ENCODE peak calls at places on chromosome 22, in eight cellular contexts. C is frontal cortex; Y is neural crest cell; K is kidney tubule cell; Q is stimulated activated CD8-positive, alpha-beta memory T cell treated with anti-CD3 and anti-CD28 coated beads, Interleukin-15, amount 100 ng/mL, for 1 hour; P is lung microvascular endothelial cell; L is colonic mucosa; W is ecto neural progenitor cell. X is an unnamed sample.

GRCh38 chr22:30279389-30279788 is 9.9 kb downstream of the CASTOR1 start:
- DNase-seq in C (no peak), Y (no peak), K (no peak), Q (no peak), P (no peak), L (no peak), W (no peak), X (no peak)

GRCh38 chr22:41094036-41094435 is 1.6 kb downstream of the EP300 start:
- DNase-seq in C (no peak), Y (no peak), K (peak), Q (no peak), P (peak), L (peak), W (no peak), X (peak)

GRCh38 chr22:47213571-47214230 is 451.3 kb downstream of the TBC1D22A start:
- DNase-seq in C (no peak), Y (no peak), K (peak), Q (peak), P (peak), L (peak), W (peak), X (peak)

GRCh38 chr22:19287076-19287724 is 4.3 kb downstream of the CLTCL1 start:
- DNase-seq in C (no peak), Y (no peak), K (peak), Q (no peak), P (no peak), L (no peak), W (no peak), X (no peak)

GRCh38 chr22:29152045-29152380 is 53.7 kb upstream of the EMID1 start:
- DNase-seq in C (no peak), Y (no peak), K (no peak), Q (no peak), P (no peak), L (no peak), W (no peak), X (no peak)

GRCh38 chr22:44455151-44455962 is 42.7 kb downstream of the RTL6 start:
- DNase-seq in C (no peak), Y (no peak), K (no peak), Q (no peak), P (no peak), L (peak), W (no peak), X (peak)

GRCh38 chr22:48505891-48506290 is 1321.8 kb downstream of the BRD1 start:
- DNase-seq in C (no peak), Y (no peak), K (no peak), Q (no peak), P (no peak), L (no peak), W (no peak), X (no peak)

GRCh38 chr22:25979968-25980367 is 189.3 kb upstream of the SEZ6L start:
- DNase-seq in C (no peak), Y (no peak), K (no peak), Q (no peak), P (no peak), L (no peak), W (no peak), X (no peak)

GRCh38 chr22:37254206-37254866 is 10.3 kb upstream of the RAC2 start:
- DNase-seq in C (no peak), Y (no peak), K (peak), Q (no peak), P (peak), L (no peak), W (no peak), X (no peak)

GRCh38 chr22:43293661-43294392 is 49.3 kb downstream of the SCUBE1 start:
- DNase-seq in C (no peak), Y (no peak), K (peak), Q (no peak), P (peak), L (peak), W (no peak), X (no peak)

GRCh38 chr22:28674121-28674563 is 5.5 kb downstream of the TTC28 start:
- DNase-seq in C (no peak), Y (no peak), K (peak), Q (no peak), P (peak), L (no peak), W (no peak), X (no peak)

GRCh38 chr22:43707650-43708049 is 104.5 kb downstream of the EFCAB6 start:
- DNase-seq in C (no peak), Y (no peak), K (peak), Q (no peak), P (no peak), L (no peak), W (no peak), X (no peak)

GRCh38 chr22:37417737-37418348 is 9.4 kb downstream of the ELFN2 start:
- DNase-seq in C (no peak), Y (no peak), K (no peak), Q (no peak), P (no peak), L (no peak), W (no peak), X (no peak)

GRCh38 chr22:38786631-38787030 is 7.3 kb downstream of the DNAL4 start:
- DNase-seq in C (no peak), Y (no peak), K (no peak), Q (no peak), P (no peak), L (no peak), W (no peak), X (no peak)

GRCh38 chr22:32202539-32203180 is 2.2 kb downstream of the RFPL2 start:
- DNase-seq in C (peak), Y (peak), K (peak), Q (no peak), P (peak), L (peak), W (peak), X (peak)

GRCh38 chr22:26592368-26593015 is 2.6 kb upstream of the TPST2 start:
- DNase-seq in C (no peak), Y (no peak), K (no peak), Q (no peak), P (no peak), L (peak), W (no peak), X (no peak)

GRCh38 chr22:44256085-44256484 is 56.7 kb downstream of the SHISAL1 start:
- DNase-seq in C (no peak), Y (no peak), K (no peak), Q (no peak), P (no peak), L (peak), W (no peak), X (no peak)

GRCh38 chr22:46933040-46933439 is 170.6 kb downstream of the TBC1D22A start:
- DNase-seq in C (no peak), Y (no peak), K (no peak), Q (no peak), P (no peak), L (no peak), W (no peak), X (no peak)

GRCh38 chr22:23353004-23353403 is 172.7 kb downstream of the BCR start:
- DNase-seq in C (no peak), Y (no peak), K (no peak), Q (no peak), P (no peak), L (no peak), W (peak), X (no peak)

GRCh38 chr22:33917744-33918406 is 2.4 kb downstream of the LARGE1 start:
- DNase-seq in C (no peak), Y (no peak), K (no peak), Q (no peak), P (no peak), L (no peak), W (no peak), X (peak)

GRCh38 chr22:23180301-23180892 is at the start of gene BCR:
- DNase-seq in C (peak), Y (peak), K (peak), Q (peak), P (peak), L (peak), W (peak), X (peak)

GRCh38 chr22:28077166-28077565 is 158.1 kb upstream of the PITPNB start:
- DNase-seq in C (no peak), Y (no peak), K (no peak), Q (no peak), P (no peak), L (no peak), W (no peak), X (no peak)

GRCh38 chr22:46726986-46727317 is 11.1 kb downstream of the CERK start:
- DNase-seq in C (no peak), Y (no peak), K (no peak), Q (no peak), P (no peak), L (no peak), W (no peak), X (no peak)

GRCh38 chr22:48496226-48496845 is 1331.3 kb downstream of the BRD1 start:
- DNase-seq in C (no peak), Y (no peak), K (no peak), Q (no peak), P (no peak), L (no peak), W (no peak), X (no peak)

GRCh38 chr22:21948390-21948789 is 4.3 kb downstream of the PPM1F start:
- DNase-seq in C (no peak), Y (no peak), K (no peak), Q (no peak), P (no peak), L (no peak), W (no peak), X (no peak)

GRCh38 chr22:46846154-46846831 is 83.8 kb downstream of the TBC1D22A start:
- DNase-seq in C (no peak), Y (no peak), K (no peak), Q (no peak), P (peak), L (no peak), W (no peak), X (peak)

GRCh38 chr22:28444659-28445058 is 235.0 kb downstream of the TTC28 start:
- DNase-seq in C (no peak), Y (no peak), K (no peak), Q (no peak), P (no peak), L (no peak), W (no peak), X (no peak)

GRCh38 chr22:36177160-36177559 is 16.6 kb upstream of the APOL3 start:
- DNase-seq in C (no peak), Y (no peak), K (no peak), Q (no peak), P (no peak), L (no peak), W (peak), X (no peak)

GRCh38 chr22:35728639-35729308 is 11.1 kb downstream of the APOL5 start:
- DNase-seq in C (no peak), Y (no peak), K (peak), Q (no peak), P (no peak), L (peak), W (no peak), X (no peak)

GRCh38 chr22:47053865-47054185 is 291.4 kb downstream of the TBC1D22A start:
- DNase-seq in C (no peak), Y (no peak), K (peak), Q (no peak), P (peak), L (no peak), W (no peak), X (no peak)

GRCh38 chr22:38304526-38304925 is 12.7 kb downstream of the CSNK1E start:
- DNase-seq in C (no peak), Y (no peak), K (no peak), Q (no peak), P (no peak), L (no peak), W (no peak), X (no peak)

GRCh38 chr22:23236026-23236425 is 55.7 kb downstream of the BCR start:
- DNase-seq in C (no peak), Y (no peak), K (no peak), Q (no peak), P (no peak), L (no peak), W (no peak), X (no peak)

GRCh38 chr22:41687901-41688364 is 734 bp downstream of the SNU13 start:
- DNase-seq in C (no peak), Y (no peak), K (peak), Q (no peak), P (peak), L (no peak), W (peak), X (peak)

GRCh38 chr22:20060700-20061480 is 19.2 kb upstream of the DGCR8 start:
- DNase-seq in C (no peak), Y (no peak), K (no peak), Q (no peak), P (no peak), L (no peak), W (no peak), X (no peak)

GRCh38 chr22:30947821-30948454 is 20.6 kb downstream of the MORC2 start:
- DNase-seq in C (peak), Y (no peak), K (peak), Q (no peak), P (peak), L (no peak), W (no peak), X (no peak)

GRCh38 chr22:50526849-50527801 is 1.7 kb upstream of the SCO2 start:
- DNase-seq in C (no peak), Y (no peak), K (peak), Q (no peak), P (no peak), L (peak), W (no peak), X (no peak)